ENCODE peak calls at places on chromosomes 6 and 20, in six cellular contexts. One of them, this sample, is unnamed.

GRCh38 chr6:1020133-1020532 is 291.8 kb upstream of the FOXQ1 start:
- DNase-seq in spleen: no peak
- DNase-seq in heart right ventricle: no peak
- DNase-seq in mesenchymal stem cell: no peak
- DNase-seq in CD4-positive, alpha-beta memory T cell: no peak
- DNase-seq in A673: no peak
- DNase-seq in this sample: no peak

GRCh38 chr20:57425150-57426013 is 34.2 kb downstream of the RBM38 start:
- DNase-seq in spleen: peak; percentile 80
- DNase-seq in heart right ventricle: no peak
- DNase-seq in mesenchymal stem cell: no peak
- DNase-seq in CD4-positive, alpha-beta memory T cell: no peak
- DNase-seq in A673: no peak
- DNase-seq in this sample: no peak

GRCh38 chr6:46691052-46691451 is 3.4 kb downstream of the TDRD6 start:
- DNase-seq in spleen: no peak
- DNase-seq in heart right ventricle: no peak
- DNase-seq in mesenchymal stem cell: no peak
- DNase-seq in CD4-positive, alpha-beta memory T cell: no peak
- DNase-seq in A673: no peak
- DNase-seq in this sample: peak; percentile 5

GRCh38 chr6:151325075-151326050 is 66.0 kb downstream of the ZBTB2 start:
- DNase-seq in spleen: peak; percentile 83
- DNase-seq in heart right ventricle: peak; percentile 61
- DNase-seq in mesenchymal stem cell: peak; percentile 68
- DNase-seq in CD4-positive, alpha-beta memory T cell: no peak
- DNase-seq in A673: peak; percentile 58
- DNase-seq in this sample: peak; percentile 87

GRCh38 chr20:23455641-23456040 is 3.0 kb upstream of the CST11 start:
- DNase-seq in spleen: peak; percentile 74
- DNase-seq in heart right ventricle: no peak
- DNase-seq in mesenchymal stem cell: no peak
- DNase-seq in CD4-positive, alpha-beta memory T cell: no peak
- DNase-seq in A673: no peak
- DNase-seq in this sample: no peak

GRCh38 chr6:20817806-20818320 is 283.6 kb downstream of the CDKAL1 start:
- DNase-seq in spleen: no peak
- DNase-seq in heart right ventricle: no peak
- DNase-seq in mesenchymal stem cell: no peak
- DNase-seq in CD4-positive, alpha-beta memory T cell: no peak
- DNase-seq in A673: no peak
- DNase-seq in this sample: peak; percentile 32

GRCh38 chr6:154314084-154314483 is 42.5 kb downstream of the IPCEF1 start:
- DNase-seq in spleen: no peak
- DNase-seq in heart right ventricle: no peak
- DNase-seq in mesenchymal stem cell: no peak
- DNase-seq in CD4-positive, alpha-beta memory T cell: no peak
- DNase-seq in A673: no peak
- DNase-seq in this sample: no peak

GRCh38 chr6:76942203-76942971 is 520.9 kb downstream of the HTR1B start:
- DNase-seq in spleen: no peak
- DNase-seq in heart right ventricle: no peak
- DNase-seq in mesenchymal stem cell: peak; percentile 10
- DNase-seq in CD4-positive, alpha-beta memory T cell: no peak
- DNase-seq in A673: no peak
- DNase-seq in this sample: no peak

GRCh38 chr6:131456565-131456964 is 116.5 kb upstream of the ARG1 start:
- DNase-seq in spleen: no peak
- DNase-seq in heart right ventricle: no peak
- DNase-seq in mesenchymal stem cell: no peak
- DNase-seq in CD4-positive, alpha-beta memory T cell: no peak
- DNase-seq in A673: no peak
- DNase-seq in this sample: no peak

GRCh38 chr6:146916435-146917015 is 287.7 kb upstream of the STXBP5 start:
- DNase-seq in spleen: no peak
- DNase-seq in heart right ventricle: no peak
- DNase-seq in mesenchymal stem cell: no peak
- DNase-seq in CD4-positive, alpha-beta memory T cell: no peak
- DNase-seq in A673: no peak
- DNase-seq in this sample: no peak

GRCh38 chr20:21184810-21185209 is 58.9 kb downstream of the KIZ start:
- DNase-seq in spleen: no peak
- DNase-seq in heart right ventricle: no peak
- DNase-seq in mesenchymal stem cell: peak; percentile 11
- DNase-seq in CD4-positive, alpha-beta memory T cell: no peak
- DNase-seq in A673: no peak
- DNase-seq in this sample: peak; percentile 31

DNA sequence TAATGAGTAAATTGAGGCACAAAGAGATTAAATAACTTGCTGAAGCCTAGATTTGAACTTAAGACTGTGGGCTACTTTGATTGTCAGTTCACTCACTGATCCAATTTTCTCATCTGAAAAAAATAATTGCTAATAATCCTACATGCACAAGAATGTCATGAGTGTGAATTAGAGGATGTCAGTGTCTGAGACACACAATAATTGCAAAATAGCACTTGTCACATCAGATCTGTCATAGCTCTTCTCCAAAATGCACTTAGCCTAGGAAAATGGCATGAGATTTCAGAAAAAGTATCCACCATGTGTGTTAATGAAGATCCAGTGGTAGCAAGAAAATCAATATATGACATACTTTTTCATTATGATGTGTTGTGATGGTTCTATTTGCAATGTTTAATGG is 786.3 kb downstream of the C6orf118 start:
- DNase-seq in spleen: no peak
- DNase-seq in heart right ventricle: no peak
- DNase-seq in mesenchymal stem cell: no peak
- DNase-seq in CD4-positive, alpha-beta memory T cell: no peak
- DNase-seq in A673: no peak
- DNase-seq in this sample: no peak
- H3K9me3 ChIP-seq in spleen: peaks cover 24% of the 10 kb centered on the region
- H3K9me3 ChIP-seq in heart right ventricle: peaks cover 40% of the 10 kb centered on the region
- H3K9me3 ChIP-seq in mesenchymal stem cell: peaks cover 24% of the 10 kb centered on the region
- H3K9me3 ChIP-seq in CD4-positive, alpha-beta memory T cell: no peaks in the 10 kb centered on the region
- H3K9me3 ChIP-seq in A673: peaks cover 33% of the 10 kb centered on the region
- H3K9me3 ChIP-seq in this sample: no peaks in the 10 kb centered on the region

DNA sequence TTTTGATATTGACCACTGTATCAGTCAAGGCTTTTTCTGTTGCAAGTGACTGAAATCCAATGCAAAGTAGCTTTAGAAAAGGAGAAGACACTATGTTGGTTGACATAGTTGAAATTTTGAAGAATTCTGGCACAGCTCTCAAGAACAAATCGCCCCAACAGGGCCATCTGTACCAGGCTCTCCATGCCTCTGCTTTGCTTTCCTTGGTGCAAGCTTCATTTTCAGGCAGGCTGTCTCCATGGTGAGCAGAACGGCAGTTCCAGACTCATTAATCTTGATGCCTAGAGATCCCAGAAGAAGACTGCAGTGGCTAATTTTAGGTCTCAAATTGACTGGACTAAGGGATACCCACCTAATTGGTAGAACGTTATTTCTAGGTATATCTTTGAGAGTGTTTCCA is 950.7 kb upstream of the FLRT3 start:
- DNase-seq in spleen: no peak
- DNase-seq in heart right ventricle: no peak
- DNase-seq in mesenchymal stem cell: no peak
- DNase-seq in CD4-positive, alpha-beta memory T cell: no peak
- DNase-seq in A673: no peak
- DNase-seq in this sample: no peak
- H3K9me3 ChIP-seq in spleen: no peaks in the 10 kb centered on the region
- H3K9me3 ChIP-seq in heart right ventricle: no peaks in the 10 kb centered on the region
- H3K9me3 ChIP-seq in mesenchymal stem cell: no peaks in the 10 kb centered on the region
- H3K9me3 ChIP-seq in CD4-positive, alpha-beta memory T cell: no peaks in the 10 kb centered on the region
- H3K9me3 ChIP-seq in A673: peaks cover 24% of the 10 kb centered on the region
- H3K9me3 ChIP-seq in this sample: no peaks in the 10 kb centered on the region

GRCh38 chr6:56176741-56177140 is 70.6 kb downstream of the COL21A1 start:
- DNase-seq in spleen: no peak
- DNase-seq in heart right ventricle: no peak
- DNase-seq in mesenchymal stem cell: no peak
- DNase-seq in CD4-positive, alpha-beta memory T cell: no peak
- DNase-seq in A673: no peak
- DNase-seq in this sample: no peak
- H3K9me3 ChIP-seq in spleen: peaks cover 32% of the 10 kb centered on the region
- H3K9me3 ChIP-seq in heart right ventricle: peaks cover 50% of the 10 kb centered on the region
- H3K9me3 ChIP-seq in mesenchymal stem cell: peaks cover 60% of the 10 kb centered on the region
- H3K9me3 ChIP-seq in CD4-positive, alpha-beta memory T cell: peaks cover 4% of the 10 kb centered on the region
- H3K9me3 ChIP-seq in A673: peaks cover 45% of the 10 kb centered on the region
- H3K9me3 ChIP-seq in this sample: no peaks in the 10 kb centered on the region

GRCh38 chr20:2773812-2774211 is 26.6 kb downstream of the CPXM1 start:
- DNase-seq in spleen: no peak
- DNase-seq in heart right ventricle: no peak
- DNase-seq in mesenchymal stem cell: no peak
- DNase-seq in CD4-positive, alpha-beta memory T cell: no peak
- DNase-seq in A673: no peak
- DNase-seq in this sample: no peak
- H3K9me3 ChIP-seq in spleen: no peaks in the 10 kb centered on the region
- H3K9me3 ChIP-seq in heart right ventricle: peaks cover 11% of the 10 kb centered on the region
- H3K9me3 ChIP-seq in mesenchymal stem cell: peaks cover 7% of the 10 kb centered on the region
- H3K9me3 ChIP-seq in CD4-positive, alpha-beta memory T cell: no peaks in the 10 kb centered on the region
- H3K9me3 ChIP-seq in A673: no peaks in the 10 kb centered on the region
- H3K9me3 ChIP-seq in this sample: no peaks in the 10 kb centered on the region

DNA sequence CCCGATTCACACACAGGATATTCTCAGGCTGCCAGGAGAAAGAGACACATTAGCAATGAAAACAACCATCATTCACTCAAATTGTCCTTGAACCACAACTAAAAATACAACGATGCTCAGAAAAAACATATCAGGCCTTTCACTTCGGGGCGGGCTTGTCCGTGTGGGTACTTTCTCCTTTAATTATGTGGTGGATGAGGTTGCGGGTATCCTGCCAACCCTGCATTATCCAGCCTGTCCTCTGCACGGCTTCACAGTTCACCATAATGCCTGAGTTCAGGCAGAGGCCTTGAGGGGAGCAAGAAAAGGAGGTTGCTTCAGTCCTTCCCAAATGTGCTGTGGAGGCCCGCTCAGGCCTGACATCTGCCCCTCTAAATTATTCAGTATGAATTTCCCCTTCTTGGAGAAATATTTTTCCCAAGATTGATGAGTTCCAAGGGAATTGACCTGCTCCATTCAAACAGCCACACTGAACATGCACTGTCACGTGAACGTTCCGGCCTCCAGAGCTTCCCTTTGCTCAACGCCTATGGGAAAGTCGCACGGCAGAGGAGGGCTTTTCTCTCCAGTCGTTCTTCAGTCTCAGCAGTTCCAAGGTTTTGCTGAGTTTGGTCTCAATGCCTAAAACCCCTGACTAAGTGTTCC is 70.3 kb downstream of the MYLK4 start:
- DNase-seq in spleen: no peak
- DNase-seq in heart right ventricle: no peak
- DNase-seq in mesenchymal stem cell: no peak
- DNase-seq in CD4-positive, alpha-beta memory T cell: no peak
- DNase-seq in A673: no peak
- DNase-seq in this sample: no peak
- H3K9me3 ChIP-seq in spleen: no peaks in the 10 kb centered on the region
- H3K9me3 ChIP-seq in heart right ventricle: no peaks in the 10 kb centered on the region
- H3K9me3 ChIP-seq in mesenchymal stem cell: no peaks in the 10 kb centered on the region
- H3K9me3 ChIP-seq in CD4-positive, alpha-beta memory T cell: no peaks in the 10 kb centered on the region
- H3K9me3 ChIP-seq in A673: no peaks in the 10 kb centered on the region
- H3K9me3 ChIP-seq in this sample: no peaks in the 10 kb centered on the region

GRCh38 chr20:56004611-56005388 is 519 bp downstream of the CBLN4 start:
- DNase-seq in spleen: no peak
- DNase-seq in heart right ventricle: no peak
- DNase-seq in mesenchymal stem cell: no peak
- DNase-seq in CD4-positive, alpha-beta memory T cell: no peak
- DNase-seq in A673: no peak
- DNase-seq in this sample: no peak

GRCh38 chr20:56003111-56003800 is 2.1 kb downstream of the CBLN4 start:
- DNase-seq in spleen: no peak
- DNase-seq in heart right ventricle: no peak
- DNase-seq in mesenchymal stem cell: no peak
- DNase-seq in CD4-positive, alpha-beta memory T cell: no peak
- DNase-seq in A673: no peak
- DNase-seq in this sample: no peak

GRCh38 chr20:56003966-56004365 is 1.4 kb downstream of the CBLN4 start:
- DNase-seq in spleen: no peak
- DNase-seq in heart right ventricle: no peak
- DNase-seq in mesenchymal stem cell: no peak
- DNase-seq in CD4-positive, alpha-beta memory T cell: no peak
- DNase-seq in A673: no peak
- DNase-seq in this sample: no peak

GRCh38 chr20:56001890-56002289 is 3.4 kb downstream of the CBLN4 start:
- DNase-seq in spleen: no peak
- DNase-seq in heart right ventricle: no peak
- DNase-seq in mesenchymal stem cell: no peak
- DNase-seq in CD4-positive, alpha-beta memory T cell: no peak
- DNase-seq in A673: no peak
- DNase-seq in this sample: no peak

DNA sequence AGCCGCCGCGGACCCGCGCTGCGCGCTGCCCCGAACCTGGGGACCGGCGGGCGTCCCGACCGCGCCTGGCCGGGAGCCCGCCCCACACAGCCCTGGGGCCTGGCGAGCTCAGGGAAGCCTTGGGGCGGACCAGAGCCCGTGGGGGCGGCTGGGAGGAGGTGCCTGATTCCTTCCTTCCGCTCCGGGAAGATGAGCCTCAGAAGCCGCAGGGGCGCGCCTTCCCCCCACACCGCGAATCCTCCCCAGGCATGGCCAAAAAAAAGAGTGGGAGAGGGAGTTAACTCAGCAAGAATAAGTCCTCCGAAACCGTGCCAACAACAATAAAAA is at the start of gene CBLN4:
- DNase-seq in spleen: no peak
- DNase-seq in heart right ventricle: no peak
- DNase-seq in mesenchymal stem cell: no peak
- DNase-seq in CD4-positive, alpha-beta memory T cell: no peak
- DNase-seq in A673: no peak
- DNase-seq in this sample: no peak
- H3K9me3 ChIP-seq in spleen: no peaks in the 10 kb centered on the region
- H3K9me3 ChIP-seq in heart right ventricle: no peaks in the 10 kb centered on the region
- H3K9me3 ChIP-seq in mesenchymal stem cell: peaks cover 2% of the 10 kb centered on the region
- H3K9me3 ChIP-seq in CD4-positive, alpha-beta memory T cell: no peaks in the 10 kb centered on the region
- H3K9me3 ChIP-seq in A673: peaks cover 10% of the 10 kb centered on the region
- H3K9me3 ChIP-seq in this sample: no peaks in the 10 kb centered on the region

DNA sequence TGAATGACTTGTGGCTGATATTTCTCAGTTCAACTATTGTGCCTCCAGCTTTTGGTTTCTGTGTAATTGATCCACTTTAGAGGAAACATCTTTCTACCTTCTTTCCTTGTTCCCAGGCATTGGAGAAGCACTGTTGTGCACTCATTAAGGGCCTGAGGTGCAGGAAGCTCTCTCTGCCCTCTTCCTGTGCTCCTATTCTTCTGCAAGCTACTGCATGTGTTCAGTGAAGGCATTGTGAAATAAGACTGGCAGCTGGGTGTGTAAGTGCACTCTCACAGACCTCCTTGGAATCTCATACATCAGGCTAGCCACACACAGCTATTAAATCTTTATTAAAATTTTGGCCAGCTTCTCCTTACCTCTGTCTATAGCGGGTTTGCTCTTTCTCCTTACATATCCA is 177.8 kb downstream of the OGFRL1 start:
- DNase-seq in spleen: no peak
- DNase-seq in heart right ventricle: no peak
- DNase-seq in mesenchymal stem cell: no peak
- DNase-seq in CD4-positive, alpha-beta memory T cell: no peak
- DNase-seq in A673: no peak
- DNase-seq in this sample: no peak
- H3K9me3 ChIP-seq in spleen: no peaks in the 10 kb centered on the region
- H3K9me3 ChIP-seq in heart right ventricle: peaks cover 27% of the 10 kb centered on the region
- H3K9me3 ChIP-seq in mesenchymal stem cell: peaks cover 32% of the 10 kb centered on the region
- H3K9me3 ChIP-seq in CD4-positive, alpha-beta memory T cell: no peaks in the 10 kb centered on the region
- H3K9me3 ChIP-seq in A673: peaks cover 18% of the 10 kb centered on the region
- H3K9me3 ChIP-seq in this sample: no peaks in the 10 kb centered on the region